ENCODE peak calls at places on chromosomes 11 and 22, in eight cellular contexts. B, V, K, D, E, W, M and H are unnamed samples.
A peak's percentile ranks its signal among the peaks of the same experiment; 100 is the strongest.

GRCh38 chr11:115420524-115420923 is 83.7 kb downstream of the CADM1 start:
- DNase-seq in B (no peak), V (no peak), K (no peak), D (no peak), E (no peak), W (no peak), M (no peak), H (no peak)

GRCh38 chr22:32788884-32789624 is 12.5 kb upstream of the TIMP3 start:
- DNase-seq in B (peak; percentile 48), V (no peak), K (no peak), D (peak; percentile 53), E (no peak), W (peak; percentile 74), M (peak; percentile 81), H (no peak)

GRCh38 chr22:43451651-43452050 is 39.8 kb downstream of the MPPED1 start:
- DNase-seq in B (no peak), V (no peak), K (no peak), D (no peak), E (no peak), W (no peak), M (no peak), H (no peak)

GRCh38 chr11:57552479-57552878 is 15.0 kb downstream of the UBE2L6 start:
- DNase-seq in B (no peak), V (no peak), K (no peak), D (peak; percentile 31), E (no peak), W (no peak), M (no peak), H (no peak)

GRCh38 chr11:1645357-1645821 is 15.8 kb downstream of the KRTAP5-5 start:
- DNase-seq in B (no peak), V (no peak), K (no peak), D (no peak), E (no peak), W (no peak), M (no peak), H (no peak)

GRCh38 chr11:11135820-11136476 is 217.1 kb downstream of the CSNK2A3 start:
- DNase-seq in B (no peak), V (no peak), K (peak; percentile 34), D (no peak), E (no peak), W (no peak), M (no peak), H (peak; percentile 13)

GRCh38 chr11:126929186-126930085 is 71.1 kb downstream of the KIRREL3 start:
- DNase-seq in B (no peak), V (no peak), K (no peak), D (no peak), E (no peak), W (no peak), M (peak; percentile 94), H (no peak)

GRCh38 chr22:19810381-19811141 is 44.1 kb downstream of the GNB1L start:
- DNase-seq in B (peak; percentile 2), V (no peak), K (no peak), D (peak; percentile 6), E (no peak), W (no peak), M (peak; percentile 96), H (no peak)

GRCh38 chr11:10246991-10247390 is 47.0 kb downstream of the SBF2 start:
- DNase-seq in B (no peak), V (no peak), K (no peak), D (no peak), E (no peak), W (no peak), M (no peak), H (no peak)

GRCh38 chr11:79087957-79088318 is 352.9 kb downstream of the TENM4 start:
- DNase-seq in B (peak; percentile 73), V (no peak), K (no peak), D (no peak), E (no peak), W (no peak), M (peak; percentile 29), H (no peak)

GRCh38 chr11:36441610-36442208 is 68.4 kb downstream of the TRAF6 start:
- DNase-seq in B (no peak), V (no peak), K (no peak), D (no peak), E (no peak), W (no peak), M (no peak), H (no peak)

GRCh38 chr11:8717544-8717875 is 34.9 kb downstream of the RPL27A start:
- DNase-seq in B (peak; percentile 47), V (no peak), K (no peak), D (no peak), E (no peak), W (no peak), M (no peak), H (no peak)

GRCh38 chr11:123195182-123196059 is at the start of gene CLMP:
- DNase-seq in B (peak; percentile 48), V (peak; percentile 69), K (peak; percentile 86), D (peak; percentile 24), E (no peak), W (peak; percentile 39), M (peak; percentile 77), H (no peak)

GRCh38 chr11:128772814-128773213 is 78.9 kb downstream of the FLI1 start:
- DNase-seq in B (peak; percentile 86), V (peak; percentile 39), K (no peak), D (peak; percentile 51), E (no peak), W (peak; percentile 63), M (no peak), H (no peak)

GRCh38 chr11:62120001-62120400 is 3.8 kb upstream of the INCENP start:
- DNase-seq in B (peak; percentile 96), V (no peak), K (no peak), D (no peak), E (no peak), W (no peak), M (no peak), H (no peak)

GRCh38 chr11:62120466-62120865 is 3.3 kb upstream of the INCENP start:
- DNase-seq in B (peak; percentile 65), V (no peak), K (no peak), D (no peak), E (no peak), W (no peak), M (no peak), H (no peak)

GRCh38 chr11:62124186-62125113 is 639 bp downstream of the INCENP start:
- DNase-seq in B (peak; percentile 67), V (peak; percentile 40), K (peak; percentile 39), D (peak; percentile 41), E (no peak), W (no peak), M (peak; percentile 56), H (peak; percentile 43)

GRCh38 chr11:62123669-62124185 is at the start of gene INCENP:
- DNase-seq in B (peak; percentile 97), V (peak; percentile 96), K (peak; percentile 98), D (peak; percentile 97), E (peak; percentile 85), W (peak; percentile 92), M (peak; percentile 98), H (peak; percentile 97)

DNA sequence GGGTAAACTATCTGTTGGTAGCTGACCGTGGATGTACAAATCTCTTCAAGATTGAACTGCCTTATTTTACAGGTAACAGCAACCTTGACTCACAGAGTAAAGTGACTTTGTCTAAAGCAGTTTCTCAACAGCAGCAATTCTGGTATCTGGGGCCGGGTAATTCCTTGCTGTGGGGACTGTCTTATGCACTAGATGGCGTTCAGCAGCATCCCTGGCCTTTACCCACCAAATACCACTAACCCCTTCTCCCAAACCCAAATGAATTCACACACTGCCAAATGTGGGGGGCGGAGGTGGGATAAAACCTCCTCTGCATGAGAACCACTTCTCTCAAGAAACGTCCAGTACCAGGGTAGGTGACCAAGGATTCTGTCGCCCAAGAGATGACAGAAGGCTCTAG is 1.7 kb upstream of the INCENP start:
- DNase-seq in B (peak; percentile 21), V (no peak), K (peak; percentile 72), D (no peak), E (no peak), W (no peak), M (no peak), H (no peak)
- TF ChIP-seq CTCF in B (no peak), V (no peak), K (peak; percentile 54), D (no peak), E (no peak), W (no peak), M (peak; percentile 32), H (peak; percentile 5)

GRCh38 chr11:44340656-44341055 is 30.7 kb upstream of the ALX4 start:
- DNase-seq in B (no peak), V (no peak), K (no peak), D (no peak), E (no peak), W (no peak), M (no peak), H (no peak)
- H3K27me3 ChIP-seq in B (peaks cover 4% of the 10 kb centered on the region), V (peaks cover 31% of the 10 kb centered on the region), K (peaks cover 33% of the 10 kb centered on the region), D (no peaks in the 10 kb centered on the region), E (no peaks in the 10 kb centered on the region), W (peaks cover 8% of the 10 kb centered on the region), M (peaks cover 19% of the 10 kb centered on the region), H (peaks cover 69% of the 10 kb centered on the region)

DNA sequence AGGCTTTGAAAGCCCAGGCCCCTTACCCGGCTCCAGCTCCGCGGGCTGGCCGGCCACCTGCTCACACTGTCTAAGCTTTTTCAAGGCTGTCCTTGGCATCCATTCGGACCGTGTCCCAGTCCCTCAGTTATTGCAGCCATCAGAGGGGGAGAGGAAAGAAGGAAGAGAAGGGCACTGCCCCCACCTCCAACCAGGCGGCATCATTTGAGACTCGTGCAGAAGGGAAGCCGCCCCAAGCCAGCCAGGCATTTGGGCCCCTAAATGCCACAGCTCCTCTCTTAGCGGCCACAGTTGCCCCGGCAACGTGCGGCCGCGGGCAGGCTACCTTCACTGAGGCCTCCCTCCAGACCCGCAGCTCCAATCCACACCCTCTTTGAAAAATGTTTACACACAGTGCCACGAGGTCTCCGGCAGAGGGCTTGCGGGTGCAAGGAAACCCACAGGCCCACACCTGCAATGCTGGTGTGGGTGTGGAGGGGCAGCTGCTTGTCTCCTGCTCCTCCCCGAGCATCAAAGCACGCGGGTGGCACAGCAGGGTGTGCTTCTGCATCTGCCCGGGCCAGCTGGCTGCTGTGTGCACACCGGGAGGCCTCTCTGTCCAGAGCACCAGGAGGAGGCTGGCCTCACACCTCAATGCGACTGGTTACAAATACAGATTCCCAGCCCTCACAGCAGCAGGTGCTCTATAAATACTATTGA is 124.4 kb downstream of the CTTN start:
- DNase-seq in B (no peak), V (no peak), K (no peak), D (no peak), E (no peak), W (no peak), M (peak; percentile 22), H (no peak)
- TF ChIP-seq CTCF in B (no peak), V (no peak), K (no peak), D (no peak), E (no peak), W (no peak), M (no peak), H (no peak)

DNA sequence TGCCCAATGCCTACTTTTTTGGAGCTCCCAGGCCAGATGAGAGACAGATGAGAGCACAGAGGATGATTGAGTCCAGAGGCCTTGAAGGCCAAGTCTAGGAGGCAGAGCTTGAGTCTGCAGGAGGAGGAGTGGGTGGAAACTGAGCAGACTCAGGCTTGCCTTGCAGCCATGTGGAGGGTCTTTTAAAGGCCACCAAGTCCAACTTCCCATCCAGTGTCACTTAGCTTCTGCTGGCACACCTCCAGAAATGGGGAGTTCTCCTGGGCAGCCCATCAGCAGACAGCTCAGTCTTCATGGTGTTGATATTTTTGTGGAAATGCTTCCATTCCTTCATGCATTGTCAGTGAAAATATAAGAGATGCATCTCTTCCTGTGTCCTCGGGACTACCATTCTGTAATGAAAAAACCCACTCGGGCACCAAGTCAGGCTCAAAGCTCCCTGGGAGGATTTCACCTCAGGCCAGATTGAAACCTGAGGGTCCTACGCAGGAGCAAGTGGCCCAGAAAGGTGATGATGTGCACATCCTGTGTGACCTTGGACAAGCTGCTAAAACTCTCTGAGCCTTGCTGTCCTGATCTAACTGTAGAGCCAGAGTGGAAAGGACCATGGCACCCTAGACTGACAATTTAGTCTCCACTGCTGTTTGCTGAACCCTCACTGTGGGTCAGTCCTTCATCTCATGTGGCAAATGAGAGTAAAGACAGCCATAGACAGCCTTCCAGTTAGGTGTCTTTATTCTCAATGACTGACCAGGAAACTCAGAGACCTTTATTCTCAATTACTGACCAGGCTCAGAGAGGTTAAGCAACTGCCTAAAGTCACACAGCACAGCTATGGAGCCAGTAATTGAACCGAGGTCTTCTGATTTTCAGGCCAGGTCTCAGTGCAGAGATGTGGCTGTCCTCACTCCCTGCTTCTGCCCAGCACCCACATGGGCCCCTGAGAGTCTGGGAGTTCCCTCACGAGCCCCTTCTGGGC is 2.9 kb upstream of the LRRC32 start:
- DNase-seq in B (no peak), V (peak; percentile 1), K (no peak), D (no peak), E (no peak), W (no peak), M (no peak), H (no peak)
- H3K27me3 ChIP-seq in B (peaks cover 3% of the 10 kb centered on the region), V (peaks cover 19% of the 10 kb centered on the region), K (peaks cover 21% of the 10 kb centered on the region), D (no peaks in the 10 kb centered on the region), E (no peaks in the 10 kb centered on the region), W (no peaks in the 10 kb centered on the region), M (peaks cover 4% of the 10 kb centered on the region), H (peaks cover 29% of the 10 kb centered on the region)